ENCODE peak calls at places on chromosomes 12 and 14, in six cellular contexts. O is PC-3, Q is GM23338, K is fibroblast of the aortic adventitia, U is DND-41, T is AG09309. E is an unnamed sample.
A peak's percentile ranks its signal among the peaks of the same experiment; 100 is the strongest.

GRCh38 chr12:203074-203461 is 10.9 kb downstream of the SLC6A12 start:
- DNase-seq in K (no peak), O (no peak), Q (no peak), T (no peak), U (no peak), E (no peak)

GRCh38 chr14:41419709-41420108 is 187.0 kb upstream of the LRFN5 start:
- DNase-seq in T (no peak), O (no peak), Q (no peak), K (no peak), U (no peak), E (no peak)

GRCh38 chr14:53879022-53879686 is 77.5 kb downstream of the BMP4 start:
- DNase-seq in U (no peak), K (no peak), T (no peak), Q (no peak), O (no peak), E (no peak)

GRCh38 chr14:64838656-64839055 is 41.1 kb downstream of the SPTB start:
- DNase-seq in K (no peak), O (peak; percentile 92), U (no peak), T (no peak), Q (no peak), E (no peak)

GRCh38 chr14:37087520-37087919 is 84.9 kb downstream of the SLC25A21 start:
- DNase-seq in O (no peak), K (no peak), Q (no peak), T (no peak), U (no peak), E (no peak)

GRCh38 chr12:94571556-94571955 is 78.8 kb downstream of the TMCC3 start:
- DNase-seq in T (no peak), U (no peak), K (peak; percentile 78), Q (no peak), O (peak; percentile 96), E (peak; percentile 1)

GRCh38 chr14:91154851-91155625 is 41.2 kb downstream of the DGLUCY start:
- DNase-seq in T (no peak), O (peak; percentile 70), Q (no peak), U (peak; percentile 25), K (peak; percentile 55), E (no peak)

GRCh38 chr12:54017027-54017788 is 8.4 kb downstream of the HOXC8 start:
- DNase-seq in K (no peak), Q (peak; percentile 71), U (no peak), O (peak; percentile 22), T (no peak), E (no peak)

GRCh38 chr14:55383541-55384140 is 28.0 kb downstream of the ATG14 start:
- DNase-seq in T (no peak), Q (no peak), O (no peak), K (no peak), U (no peak), E (no peak)

GRCh38 chr12:6092784-6093722 is 31.4 kb downstream of the VWF start:
- DNase-seq in U (no peak), K (peak; percentile 86), Q (no peak), O (peak; percentile 93), T (peak; percentile 56), E (peak; percentile 50)

GRCh38 chr12:69880566-69880965 is 55.5 kb downstream of the MYRFL start:
- DNase-seq in U (no peak), Q (peak; percentile 75), T (no peak), O (peak; percentile 47), K (peak; percentile 34), E (no peak)

GRCh38 chr12:50442178-50442908 is 41.7 kb downstream of the LARP4 start:
- DNase-seq in O (no peak), U (no peak), Q (no peak), T (no peak), K (no peak), E (no peak)

GRCh38 chr12:23893611-23894010 is 55.9 kb downstream of the SOX5 start:
- DNase-seq in T (no peak), Q (no peak), U (no peak), K (peak; percentile 3), O (no peak), E (no peak)

GRCh38 chr14:55628426-55628825 is 48.4 kb downstream of the KTN1 start:
- DNase-seq in T (no peak), Q (no peak), O (peak; percentile 58), K (no peak), U (no peak), E (no peak)

GRCh38 chr14:35215110-35215872 is 76.9 kb upstream of the PSMA6 start:
- DNase-seq in K (peak; percentile 84), T (peak; percentile 53), U (no peak), O (peak; percentile 63), Q (peak; percentile 63), E (peak; percentile 41)

GRCh38 chr12:1629338-1630080 is 478 bp downstream of the WNT5B start:
- DNase-seq in T (no peak), O (no peak), Q (peak; percentile 79), U (peak; percentile 40), K (no peak), E (no peak)

GRCh38 chr12:115035536-115036107 is 351.6 kb upstream of the TBX3 start:
- DNase-seq in Q (no peak), U (no peak), K (no peak), T (no peak), O (no peak), E (no peak)

GRCh38 chr12:3124917-3125316 is 47.7 kb downstream of the TSPAN9 start:
- DNase-seq in Q (no peak), O (no peak), T (no peak), K (no peak), U (no peak), E (no peak)
- TF ChIP-seq CTCF in Q (no peak), O (no peak), T (no peak), K (no peak), U (no peak), E (no peak)

GRCh38 chr12:65123435-65124063 is 2.4 kb upstream of the WIF1 start:
- DNase-seq in T (no peak), U (peak; percentile 9), K (peak; percentile 54), O (peak; percentile 66), Q (peak; percentile 67), E (peak; percentile 5)
- TF ChIP-seq CTCF in T (peak; percentile 68), U (peak; percentile 56), K (peak; percentile 67), O (peak; percentile 86), Q (peak; percentile 71), E (peak; percentile 65)

GRCh38 chr12:93443576-93443975 is 1.8 kb upstream of the UBE2N start:
- DNase-seq in Q (no peak), K (no peak), U (no peak), O (no peak), T (no peak), E (no peak)

GRCh38 chr12:93441111-93441616 is 583 bp downstream of the UBE2N start:
- DNase-seq in K (no peak), Q (peak; percentile 45), U (peak; percentile 50), O (peak; percentile 12), T (no peak), E (no peak)

GRCh38 chr12:93442411-93443340 is 929 bp upstream of the UBE2N start:
- DNase-seq in Q (no peak), T (no peak), U (no peak), O (peak; percentile 24), K (no peak), E (no peak)

GRCh38 chr12:93440043-93440835 is 1.5 kb downstream of the UBE2N start:
- DNase-seq in K (no peak), O (peak; percentile 32), U (no peak), T (no peak), Q (no peak), E (no peak)

DNA sequence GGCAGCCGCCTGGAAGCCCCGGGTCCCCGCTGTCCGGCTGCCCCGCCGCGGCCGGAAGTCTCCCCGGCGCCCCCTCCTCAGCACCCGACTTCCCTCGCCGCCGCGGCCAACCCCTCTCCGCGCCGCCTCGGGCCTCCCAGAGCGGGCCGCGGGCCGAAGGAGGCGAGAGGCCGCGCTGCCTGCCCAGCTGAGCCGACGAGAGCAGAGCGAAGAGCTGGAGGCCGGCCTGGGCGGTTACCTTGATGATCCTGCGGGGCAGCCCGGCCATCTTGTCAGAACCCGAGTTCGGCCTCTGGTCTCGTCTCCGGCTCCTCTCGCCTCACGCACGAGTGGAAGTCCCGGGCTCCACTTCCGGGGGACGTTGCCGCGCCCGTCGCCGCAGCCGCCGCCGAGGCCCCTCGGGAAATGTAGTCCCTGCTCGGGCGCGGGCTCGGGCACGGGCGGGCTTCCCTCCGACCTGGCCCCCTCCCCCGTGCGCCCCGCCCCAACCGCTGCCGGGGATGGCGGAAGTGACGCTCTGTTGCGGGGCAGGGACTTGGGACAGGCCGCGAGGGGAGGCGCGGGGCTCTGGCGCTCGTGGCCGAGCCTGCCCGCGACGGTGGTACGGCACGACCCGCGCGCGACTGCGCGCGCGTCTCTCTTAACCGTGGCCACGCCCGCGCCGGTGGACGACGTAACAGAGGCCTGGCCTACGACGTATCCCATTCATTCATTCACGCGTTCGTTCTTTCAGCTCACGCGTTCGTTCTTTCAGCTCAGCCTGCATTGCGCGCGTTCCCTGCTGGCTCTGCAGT is at the start of gene UBE2N:
- DNase-seq in T (peak; percentile 59), U (peak; percentile 96), Q (peak; percentile 96), O (peak; percentile 94), K (peak; percentile 90), E (peak; percentile 87)
- TF ChIP-seq CTCF in T (no peak), U (peak; percentile 16), Q (no peak), O (no peak), K (no peak), E (no peak)

GRCh38 chr12:88578821-88579518 is 1.3 kb downstream of the KITLG start:
- DNase-seq in Q (peak; percentile 77), K (no peak), U (no peak), O (peak; percentile 57), T (no peak), E (no peak)
- TF ChIP-seq CTCF in Q (peak; percentile 39), K (peak; percentile 74), U (no peak), O (peak; percentile 56), T (peak; percentile 51), E (peak; percentile 50)

DNA sequence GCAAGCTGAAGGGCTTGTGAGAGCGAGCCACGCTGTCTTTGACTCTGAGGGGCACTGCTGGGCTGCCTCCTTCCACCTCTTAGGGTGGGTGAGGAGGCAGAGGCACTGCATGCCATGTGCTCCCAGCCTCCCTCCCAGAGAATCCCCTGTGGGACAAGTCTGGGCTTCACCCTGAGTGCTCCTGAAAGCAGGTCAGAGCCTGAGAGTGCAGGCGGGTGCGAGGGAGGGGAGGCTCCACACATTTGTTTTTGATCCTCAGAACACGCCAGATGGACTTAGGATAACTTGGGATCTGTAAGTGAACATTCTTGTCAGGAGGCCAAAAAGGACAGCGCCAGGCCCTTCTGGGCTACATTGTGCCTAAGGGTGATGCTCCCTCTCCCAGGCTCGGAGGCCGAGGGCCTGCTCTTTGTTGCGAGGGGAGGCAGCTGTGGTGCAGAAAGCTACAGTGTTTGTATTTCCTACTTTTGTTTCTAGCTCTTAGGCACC is 155.4 kb downstream of the TMX1 start:
- DNase-seq in O (peak; percentile 71), K (peak; percentile 94), T (peak; percentile 70), U (no peak), Q (peak; percentile 26), E (peak; percentile 89)
- TF ChIP-seq CTCF in O (no peak), K (no peak), T (peak; percentile 23), U (no peak), Q (peak; percentile 18), E (peak; percentile 6)

DNA sequence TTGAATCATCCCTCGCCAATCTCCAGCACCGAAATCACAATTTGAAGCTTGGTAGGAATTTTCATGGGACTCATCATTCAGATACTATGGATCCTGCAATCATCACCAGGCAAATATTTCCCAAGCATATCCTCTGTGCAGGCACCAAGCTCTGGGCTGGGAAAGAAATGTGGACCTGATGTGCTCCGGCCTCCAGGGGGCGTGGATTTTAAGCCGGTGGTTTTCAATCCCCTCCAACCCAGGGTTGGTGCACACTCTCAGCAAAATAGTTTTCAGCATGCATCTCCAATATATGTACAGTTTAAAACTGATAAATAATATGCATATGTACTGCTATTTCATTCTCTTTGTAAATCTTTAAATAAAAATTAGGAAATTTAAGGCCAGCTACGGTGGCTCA is 98.9 kb downstream of the RBM19 start:
- DNase-seq in O (peak; percentile 39), T (no peak), Q (peak; percentile 68), K (no peak), U (no peak), E (no peak)
- TF ChIP-seq CTCF in O (peak; percentile 65), T (peak; percentile 41), Q (peak; percentile 66), K (peak; percentile 32), U (peak; percentile 28), E (peak; percentile 30)

E was measured in AG09319.